ENCODE peak calls at places on chromosomes 4 and X, in six cellular contexts. P is A549, U is IMR-90, Q is K562, D is GM12878, G is HepG2. C is an unnamed sample.

GRCh38 chr4:152094851-152095700 is 334.3 kb upstream of the GATB start:
- DNase-seq in D (no peak), U (peak), P (no peak), G (no peak), Q (no peak), C (no peak)

GRCh38 chr4:138798404-138798803 is 217.2 kb upstream of the NOCT start:
- DNase-seq in U (no peak), G (no peak), D (no peak), Q (no peak), P (no peak), C (no peak)

GRCh38 chr4:20506827-20507226 is 193.4 kb upstream of the PACRGL start:
- DNase-seq in P (no peak), D (no peak), U (peak), G (no peak), Q (no peak), C (no peak)

GRCh38 chr4:176099314-176099713 is 33.7 kb downstream of the WDR17 start:
- DNase-seq in D (no peak), G (no peak), Q (no peak), U (peak), P (no peak), C (no peak)

GRCh38 chr4:183409956-183410355 is 34.5 kb upstream of the CDKN2AIP start:
- DNase-seq in G (no peak), Q (no peak), U (no peak), D (no peak), P (no peak), C (no peak)

GRCh38 chr4:71356924-71357663 is 18.3 kb downstream of the SLC4A4 start:
- DNase-seq in D (no peak), P (no peak), U (no peak), Q (no peak), G (no peak), C (no peak)

GRCh38 chr4:121358473-121358872 is 22.3 kb downstream of the QRFPR start:
- DNase-seq in Q (no peak), G (no peak), P (no peak), D (no peak), U (peak), C (no peak)

GRCh38 chr4:139311909-139312308 is 9.6 kb upstream of the NDUFC1 start:
- DNase-seq in U (no peak), P (no peak), Q (no peak), D (no peak), G (no peak), C (no peak)

GRCh38 chr4:94127707-94128328 is 79.8 kb upstream of the SMARCAD1 start:
- DNase-seq in Q (peak), D (no peak), P (peak), G (peak), U (peak), C (peak)

GRCh38 chr4:91243132-91243531 is 1060.6 kb upstream of the GRID2 start:
- DNase-seq in D (no peak), P (no peak), G (no peak), Q (no peak), U (no peak), C (no peak)

GRCh38 chr4:163991268-163991667 is 496.8 kb downstream of the TMA16 start:
- DNase-seq in U (no peak), Q (no peak), D (no peak), P (no peak), G (no peak), C (no peak)

GRCh38 chr4:19961092-19961491 is 290.6 kb upstream of the SLIT2 start:
- DNase-seq in D (no peak), U (peak), Q (no peak), G (no peak), P (no peak), C (no peak)

GRCh38 chr4:7146764-7147071 is 45.6 kb upstream of the SORCS2 start:
- DNase-seq in G (no peak), P (no peak), Q (no peak), D (no peak), U (no peak), C (no peak)

GRCh38 chrX:69321789-69322188 is 156.5 kb upstream of the PJA1 start:
- DNase-seq in G (no peak), D (no peak), P (no peak), Q (no peak), U (no peak), C (peak)

GRCh38 chrX:85379174-85379907 is at the start of gene POF1B:
- DNase-seq in Q (no peak), U (no peak), D (peak), P (peak), G (no peak), C (no peak)

GRCh38 chr4:3074846-3075651 is 568 bp downstream of the HTT start:
- DNase-seq in D (no peak), P (peak), Q (peak), U (peak), G (peak), C (peak)

GRCh38 chr4:168483786-168484185 is 3.5 kb upstream of the DDX60L start:
- DNase-seq in P (no peak), D (no peak), Q (no peak), G (no peak), U (peak), C (no peak)

GRCh38 chr4:8607603-8608481 is 15.3 kb downstream of the CPZ start:
- DNase-seq in D (no peak), Q (peak), U (no peak), G (no peak), P (peak), C (peak)

GRCh38 chrX:11787564-11787963 is 29.5 kb downstream of the MSL3 start:
- DNase-seq in P (peak), G (peak), Q (peak), D (no peak), U (peak), C (peak)

GRCh38 chr4:143241892-143242291 is 57.2 kb downstream of the USP38 start:
- DNase-seq in P (no peak), D (no peak), G (peak), U (peak), Q (peak), C (no peak)
- TF ChIP-seq SMC3 in P (no peak), D (no peak), G (no peak), U (no peak), Q (no peak), C (no peak)

GRCh38 chrX:45852884-45853283 is 652.2 kb upstream of the DIPK2B start:
- DNase-seq in Q (no peak), D (no peak), U (no peak), P (no peak), G (no peak), C (no peak)

GRCh38 chrX:45850197-45850774 is 649.6 kb upstream of the DIPK2B start:
- DNase-seq in U (no peak), Q (no peak), G (no peak), D (no peak), P (no peak), C (no peak)

GRCh38 chrX:45849261-45849660 is 648.6 kb upstream of the DIPK2B start:
- DNase-seq in P (peak), U (peak), G (peak), D (no peak), Q (no peak), C (peak)

GRCh38 chrX:45850775-45851433 is 650.2 kb upstream of the DIPK2B start:
- DNase-seq in P (peak), D (no peak), G (peak), U (peak), Q (no peak), C (peak)

DNA sequence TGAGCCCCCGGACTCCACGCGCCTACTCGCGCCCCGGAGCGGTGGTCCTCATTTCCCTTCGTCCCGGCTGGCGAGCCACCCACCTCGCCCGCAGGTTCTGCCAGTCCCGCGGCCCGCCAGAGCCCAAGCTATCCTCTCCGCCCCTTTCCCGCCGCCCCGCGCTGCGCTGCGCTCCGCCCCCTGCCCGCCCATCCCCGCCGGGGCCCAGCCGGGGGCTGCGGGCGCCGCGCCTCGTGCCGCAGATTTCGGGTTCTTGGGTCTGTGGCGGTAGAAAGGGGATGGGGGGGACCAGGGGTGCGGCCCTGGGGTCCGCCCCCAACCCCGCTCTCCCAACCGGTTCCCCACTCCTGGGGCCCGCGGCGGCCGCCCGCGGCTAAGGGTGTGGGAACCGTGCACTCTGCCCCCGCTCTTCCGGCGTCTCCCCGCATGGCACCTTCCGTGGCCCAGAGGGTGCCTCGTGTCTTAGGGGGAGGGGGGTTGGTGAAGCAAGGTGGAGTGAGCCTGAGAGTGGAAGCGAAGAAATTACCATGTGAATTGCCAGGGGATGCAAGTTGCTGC is 650.8 kb upstream of the DIPK2B start:
- DNase-seq in Q (no peak), D (no peak), P (peak), U (no peak), G (no peak), C (peak)
- TF ChIP-seq SMC3 in Q (no peak), D (no peak), P (peak), U (no peak), G (no peak), C (no peak)

DNA sequence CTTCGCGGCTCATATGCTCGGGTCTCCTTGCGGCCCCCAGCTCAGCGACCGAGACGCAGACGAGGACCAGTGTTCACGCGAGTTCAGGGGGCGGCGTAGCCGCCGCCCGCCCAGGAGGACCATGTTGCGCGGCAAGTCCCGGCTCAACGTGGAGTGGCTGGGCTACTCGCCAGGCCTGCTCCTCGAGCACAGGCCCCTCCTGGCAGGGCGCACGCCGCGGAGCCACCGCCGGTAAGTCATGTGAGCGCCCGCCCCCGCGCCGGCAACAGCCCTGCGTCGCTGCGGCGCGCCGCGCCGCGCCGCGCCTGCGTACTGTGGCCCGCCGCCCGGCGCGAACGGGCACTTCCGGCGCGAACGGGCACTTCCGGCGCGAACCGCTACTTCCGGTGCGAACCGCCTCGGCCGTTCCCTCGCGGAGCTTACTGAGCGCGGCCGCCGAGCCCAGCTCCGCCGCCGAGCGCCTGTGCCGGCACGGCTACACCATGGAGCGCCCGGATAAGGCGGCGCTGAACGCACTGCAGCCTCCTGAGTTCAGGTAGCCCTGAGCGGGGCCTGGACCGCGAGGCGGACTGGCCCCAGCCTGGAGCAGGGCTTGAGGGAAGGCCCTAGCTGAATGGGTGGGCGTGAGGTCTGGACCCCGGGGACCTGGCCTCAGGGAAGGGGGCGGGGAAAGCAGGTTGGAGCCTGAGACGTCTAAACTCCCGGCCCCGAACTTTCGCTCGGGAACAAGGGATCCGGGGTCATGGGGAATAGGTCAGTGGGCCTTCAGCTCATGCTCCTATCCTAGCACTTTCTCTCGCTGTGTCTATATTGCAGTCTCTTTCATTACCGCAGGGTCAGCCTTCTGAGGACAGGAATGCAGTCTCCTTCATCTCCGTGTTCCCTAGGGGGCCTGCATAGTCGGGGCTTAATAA is at the start of gene VMA21:
- DNase-seq in Q (peak), P (peak), U (peak), D (peak), G (peak), C (peak)
- TF ChIP-seq SMC3 in Q (no peak), P (no peak), U (no peak), D (no peak), G (no peak), C (no peak)

GRCh38 chr4:147899512-147899911 is 167.6 kb downstream of the ARHGAP10 start:
- DNase-seq in P (no peak), Q (no peak), U (peak), G (no peak), D (no peak), C (no peak)
- TF ChIP-seq SMC3 in P (no peak), Q (no peak), U (no peak), G (no peak), D (no peak), C (no peak)

C was measured in SK-N-SH.